ENCODE peak calls at places on chromosomes 4 and X, in eight cellular contexts. A is endothelial cell, U is endothelial cell of umbilical vein, F is right atrium auricular region, I is AG09309, N is mammary epithelial cell, K is SK-N-SH, H is lower lobe of right lung. Y is an unnamed sample.

GRCh38 chr4:158133551-158133950 is 39.3 kb downstream of the GASK1B start:
- DNase-seq in A (no peak), U (no peak), F (no peak), I (no peak), N (peak), K (no peak), H (no peak), Y (no peak)

GRCh38 chrX:24513416-24513815 is 48.3 kb downstream of the PDK3 start:
- DNase-seq in A (no peak), U (no peak), F (no peak), I (no peak), N (no peak), K (no peak), H (no peak), Y (no peak)

GRCh38 chr4:179097741-179098140 is 1655.5 kb upstream of the AGA start:
- DNase-seq in A (peak), U (no peak), F (no peak), I (no peak), N (no peak), K (no peak), H (no peak), Y (no peak)

GRCh38 chr4:138310498-138310897 is 68.3 kb upstream of the SLC7A11 start:
- DNase-seq in A (no peak), U (no peak), F (no peak), I (no peak), N (peak), K (no peak), H (no peak), Y (no peak)

GRCh38 chr4:129131343-129131742 is 35.4 kb downstream of the C4orf33 start:
- DNase-seq in A (no peak), U (no peak), F (no peak), I (no peak), N (no peak), K (no peak), H (no peak), Y (no peak)

GRCh38 chr4:19925516-19925915 is 326.2 kb upstream of the SLIT2 start:
- DNase-seq in A (no peak), U (no peak), F (no peak), I (no peak), N (no peak), K (peak), H (no peak), Y (no peak)

GRCh38 chrX:48540015-48540350 is 469 bp downstream of the TBC1D25 start:
- DNase-seq in A (peak), U (peak), F (peak), I (no peak), N (peak), K (peak), H (no peak), Y (no peak)

GRCh38 chr4:8820178-8821102 is 51.2 kb downstream of the HMX1 start:
- DNase-seq in A (no peak), U (no peak), F (peak), I (no peak), N (no peak), K (peak), H (peak), Y (peak)

GRCh38 chr4:120886183-120886582 is 36.3 kb downstream of the PRDM5 start:
- DNase-seq in A (no peak), U (no peak), F (no peak), I (no peak), N (no peak), K (no peak), H (no peak), Y (no peak)

GRCh38 chr4:95219109-95219508 is 329.7 kb downstream of the UNC5C start:
- DNase-seq in A (no peak), U (no peak), F (no peak), I (peak), N (no peak), K (no peak), H (no peak), Y (no peak)

GRCh38 chr4:1012031-1012739 is 759 bp downstream of the FGFRL1 start:
- DNase-seq in A (no peak), U (peak), F (no peak), I (no peak), N (peak), K (peak), H (peak), Y (peak)

GRCh38 chr4:167100120-167100519 is 134.2 kb downstream of the SPOCK3 start:
- DNase-seq in A (no peak), U (peak), F (no peak), I (no peak), N (peak), K (no peak), H (no peak), Y (no peak)

GRCh38 chr4:72418458-72418857 is 150.6 kb downstream of the ADAMTS3 start:
- DNase-seq in A (no peak), U (peak), F (no peak), I (peak), N (peak), K (peak), H (no peak), Y (no peak)

GRCh38 chr4:93182722-93183121 is 645.8 kb upstream of the ATOH1 start:
- DNase-seq in A (no peak), U (no peak), F (no peak), I (no peak), N (peak), K (no peak), H (no peak), Y (no peak)

GRCh38 chrX:3743821-3744439 is 30.5 kb upstream of the PRKX start:
- DNase-seq in A (no peak), U (no peak), F (no peak), I (no peak), N (no peak), K (no peak), H (no peak), Y (no peak)

DNA sequence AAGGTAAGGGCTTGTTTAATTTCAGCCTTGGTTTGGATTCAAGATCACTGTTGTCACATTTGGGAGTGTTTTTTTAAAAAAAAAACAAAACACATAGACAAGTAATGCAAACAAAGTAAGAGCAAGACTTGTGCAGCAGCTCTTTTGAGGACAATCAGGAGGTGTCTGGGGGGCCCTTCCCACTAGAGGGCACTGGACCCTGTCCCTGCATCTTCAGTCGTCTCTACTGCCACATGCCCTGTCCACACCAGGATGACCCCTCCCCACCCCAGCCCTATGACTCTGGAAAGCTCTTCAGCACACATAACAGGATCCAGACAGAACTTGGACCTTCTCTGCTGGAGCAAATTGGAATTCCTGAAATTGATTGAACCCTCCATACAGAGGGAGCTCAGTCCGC is 71.0 kb downstream of the USP46 start:
- DNase-seq in A (peak), U (peak), F (no peak), I (no peak), N (no peak), K (peak), H (no peak), Y (no peak)
- TF ChIP-seq CTCF in A (peak), U (peak), F (no peak), I (peak), N (peak), K (peak), H (peak), Y (peak)

GRCh38 chr4:185099024-185099682 is 43.9 kb upstream of the SLC25A4 start:
- DNase-seq in A (no peak), U (no peak), F (no peak), I (no peak), N (no peak), K (no peak), H (no peak), Y (no peak)
- TF ChIP-seq CTCF in A (no peak), U (no peak), F (no peak), I (no peak), N (no peak), K (no peak), H (no peak), Y (no peak)

GRCh38 chr4:7815562-7815961 is 124.1 kb downstream of the AFAP1 start:
- DNase-seq in A (no peak), U (no peak), F (no peak), I (peak), N (peak), K (no peak), H (no peak), Y (peak)
- TF ChIP-seq CTCF in A (no peak), U (no peak), F (no peak), I (peak), N (no peak), K (no peak), H (no peak), Y (no peak)

DNA sequence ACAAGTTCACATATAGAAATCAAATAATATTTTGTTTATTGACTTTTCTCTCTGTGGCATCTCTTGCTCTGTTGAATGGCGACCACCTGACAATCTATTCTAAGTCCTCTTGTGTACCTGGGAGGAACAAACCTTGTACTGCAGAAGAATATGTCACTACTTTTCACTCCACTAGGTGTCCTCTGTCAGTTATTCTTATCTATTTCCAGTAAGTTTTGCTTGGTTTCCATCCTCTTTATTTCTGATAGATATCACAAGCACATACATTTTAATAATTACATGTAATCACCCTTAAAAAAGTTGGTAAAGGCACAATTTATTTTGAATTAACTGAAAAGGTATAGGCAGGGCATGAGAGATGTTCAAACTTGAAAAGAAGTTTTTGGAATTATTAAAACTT is 238.4 kb downstream of the SNCA start:
- DNase-seq in A (no peak), U (peak), F (no peak), I (no peak), N (peak), K (peak), H (no peak), Y (no peak)
- TF ChIP-seq CTCF in A (peak), U (peak), F (no peak), I (peak), N (peak), K (peak), H (peak), Y (no peak)

GRCh38 chr4:139768913-139769312 is 103.3 kb downstream of the MGST2 start:
- DNase-seq in A (no peak), U (no peak), F (peak), I (no peak), N (no peak), K (no peak), H (no peak), Y (no peak)
- TF ChIP-seq CTCF in A (peak), U (no peak), F (no peak), I (peak), N (no peak), K (peak), H (peak), Y (no peak)

GRCh38 chrX:148577711-148578110 is 77.3 kb downstream of the AFF2 start:
- DNase-seq in A (no peak), U (no peak), F (no peak), I (no peak), N (no peak), K (no peak), H (no peak), Y (no peak)

GRCh38 chrX:148568763-148569162 is 68.3 kb downstream of the AFF2 start:
- DNase-seq in A (no peak), U (no peak), F (no peak), I (no peak), N (no peak), K (no peak), H (no peak), Y (no peak)

GRCh38 chrX:148574247-148574973 is 74.0 kb downstream of the AFF2 start:
- DNase-seq in A (no peak), U (no peak), F (no peak), I (no peak), N (peak), K (no peak), H (no peak), Y (no peak)

GRCh38 chrX:148572332-148572731 is 71.9 kb downstream of the AFF2 start:
- DNase-seq in A (no peak), U (no peak), F (no peak), I (no peak), N (peak), K (no peak), H (no peak), Y (no peak)

GRCh38 chrX:148573119-148573518 is 72.7 kb downstream of the AFF2 start:
- DNase-seq in A (no peak), U (no peak), F (no peak), I (no peak), N (no peak), K (no peak), H (no peak), Y (no peak)
- TF ChIP-seq CTCF in A (no peak), U (no peak), F (no peak), I (no peak), N (no peak), K (no peak), H (no peak), Y (no peak)

DNA sequence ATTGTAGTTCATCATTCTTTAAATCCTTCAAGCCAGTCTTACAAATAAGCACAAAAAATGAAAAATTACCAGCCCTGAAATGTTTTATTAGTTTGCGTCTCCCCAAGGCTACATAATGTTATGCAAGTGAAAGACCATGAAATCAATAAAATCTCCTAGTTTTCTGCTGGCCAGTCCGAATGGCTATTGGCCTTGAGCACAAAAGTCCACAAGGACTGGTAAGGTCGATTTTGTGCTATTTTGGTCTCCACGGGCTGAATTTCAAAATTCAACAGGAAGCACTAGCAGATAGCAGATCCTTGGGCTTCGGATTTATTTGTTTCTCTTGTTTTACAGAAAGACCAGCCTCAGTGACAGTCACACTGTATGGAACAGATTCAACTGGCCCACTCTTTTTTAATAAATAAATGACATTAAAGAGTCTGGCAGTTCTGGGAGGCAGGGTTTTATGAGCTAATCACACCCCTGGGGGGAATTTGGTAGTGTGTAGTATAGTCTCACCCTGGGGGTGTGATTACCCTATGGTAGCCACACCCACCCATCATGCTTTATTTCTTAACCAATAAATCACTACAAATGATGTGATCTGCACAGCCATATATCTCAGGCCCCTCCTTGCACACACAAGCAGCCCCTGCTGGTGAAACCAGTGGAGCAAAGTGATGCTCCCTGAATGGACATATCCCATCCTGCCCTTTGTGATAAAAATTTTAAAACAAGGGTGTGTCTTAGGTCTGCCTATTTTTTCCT is 51.1 kb upstream of the TMEM33 start:
- DNase-seq in A (no peak), U (no peak), F (no peak), I (no peak), N (no peak), K (peak), H (no peak), Y (no peak)
- TF ChIP-seq CTCF in A (no peak), U (no peak), F (no peak), I (no peak), N (no peak), K (no peak), H (no peak), Y (no peak)